ENCODE peak calls at places on chromosomes 3 and 15, in ten cellular contexts. B is heart left ventricle; P is neural progenitor cell; L is sigmoid colon; Q is neuronal stem cell; C is endothelial cell; N is hypothalamus; Z is memory B cell; V is stimulated activated naive CD4-positive, alpha-beta T cell; H is HTR-8/SVneo. I is an unnamed sample.

GRCh38 chr15:77107531-77108355 is 36.8 kb upstream of the TSPAN3 start:
- DNase-seq in B (peak; percentile 43), P (peak; percentile 83), L (peak; percentile 72), Q (peak; percentile 53), C (peak; percentile 57), N (peak; percentile 41), Z (peak; percentile 22), V (peak; percentile 15), H (peak; percentile 72), I (peak; percentile 24)

GRCh38 chr3:100159564-100160153 is 45.4 kb upstream of the FILIP1L start:
- DNase-seq in B (no peak), P (no peak), L (no peak), Q (no peak), C (no peak), N (no peak), Z (no peak), V (no peak), H (peak; percentile 51), I (no peak)

GRCh38 chr3:126341755-126342150 is 15.5 kb downstream of the KLF15 start:
- DNase-seq in B (peak; percentile 8), P (no peak), L (no peak), Q (no peak), C (no peak), N (no peak), Z (no peak), V (no peak), H (no peak), I (no peak)

GRCh38 chr3:112293368-112294321 is at the start of gene SLC9C1:
- DNase-seq in B (peak; percentile 43), P (peak; percentile 74), L (no peak), Q (peak; percentile 56), C (peak; percentile 48), N (no peak), Z (peak; percentile 49), V (peak; percentile 50), H (peak; percentile 45), I (peak; percentile 51)

GRCh38 chr3:101038880-101039279 is 45.7 kb upstream of the ABI3BP start:
- DNase-seq in B (no peak), P (no peak), L (no peak), Q (no peak), C (no peak), N (no peak), Z (no peak), V (no peak), H (no peak), I (no peak)

GRCh38 chr3:52341123-52341522 is 25.0 kb downstream of the DNAH1 start:
- DNase-seq in B (no peak), P (no peak), L (no peak), Q (no peak), C (no peak), N (no peak), Z (no peak), V (no peak), H (no peak), I (no peak)

GRCh38 chr3:79012530-79012913 is 755.3 kb downstream of the ROBO1 start:
- DNase-seq in B (no peak), P (no peak), L (no peak), Q (no peak), C (no peak), N (no peak), Z (no peak), V (no peak), H (no peak), I (no peak)

GRCh38 chr3:172002512-172003078 is 36.8 kb upstream of the FNDC3B start:
- DNase-seq in B (no peak), P (no peak), L (no peak), Q (no peak), C (no peak), N (no peak), Z (no peak), V (no peak), H (no peak), I (no peak)

GRCh38 chr15:101242999-101243336 is 8.9 kb downstream of the CHSY1 start:
- DNase-seq in B (no peak), P (peak; percentile 82), L (no peak), Q (no peak), C (no peak), N (no peak), Z (no peak), V (no peak), H (no peak), I (no peak)

GRCh38 chr15:91942676-91943417 is 89.3 kb downstream of the SLCO3A1 start:
- DNase-seq in B (peak; percentile 81), P (no peak), L (peak; percentile 94), Q (no peak), C (no peak), N (no peak), Z (no peak), V (no peak), H (peak; percentile 45), I (peak; percentile 43)

GRCh38 chr3:100802126-100802525 is 92.8 kb downstream of the TFG start:
- DNase-seq in B (no peak), P (no peak), L (no peak), Q (no peak), C (no peak), N (no peak), Z (no peak), V (no peak), H (no peak), I (no peak)

GRCh38 chr3:99686955-99687612 is 48.7 kb downstream of the COL8A1 start:
- DNase-seq in B (peak; percentile 48), P (peak; percentile 69), L (peak; percentile 72), Q (peak; percentile 57), C (peak; percentile 76), N (peak; percentile 13), Z (no peak), V (no peak), H (peak; percentile 50), I (peak; percentile 69)

GRCh38 chr3:61645148-61645547 is 83.8 kb downstream of the PTPRG start:
- DNase-seq in B (no peak), P (no peak), L (no peak), Q (no peak), C (no peak), N (no peak), Z (no peak), V (no peak), H (no peak), I (no peak)

GRCh38 chr15:40894689-40895308 is 549 bp downstream of the VPS18 start:
- DNase-seq in B (no peak), P (peak; percentile 85), L (peak; percentile 78), Q (peak; percentile 50), C (peak; percentile 67), N (no peak), Z (peak; percentile 60), V (peak; percentile 74), H (peak; percentile 53), I (peak; percentile 36)

GRCh38 chr3:99425930-99426329 is 212.5 kb upstream of the COL8A1 start:
- DNase-seq in B (no peak), P (no peak), L (no peak), Q (no peak), C (no peak), N (no peak), Z (no peak), V (no peak), H (no peak), I (no peak)

GRCh38 chr3:15905041-15905440 is 107.3 kb upstream of the ANKRD28 start:
- DNase-seq in B (no peak), P (no peak), L (no peak), Q (no peak), C (no peak), N (no peak), Z (no peak), V (no peak), H (no peak), I (no peak)

GRCh38 chr15:63371297-63371918 is 10.2 kb downstream of the CA12 start:
- DNase-seq in B (no peak), P (no peak), L (peak; percentile 62), Q (no peak), C (no peak), N (no peak), Z (no peak), V (no peak), H (no peak), I (no peak)

GRCh38 chr3:163508212-163508611 is 1570.1 kb downstream of the SI start:
- DNase-seq in B (no peak), P (no peak), L (no peak), Q (no peak), C (no peak), N (no peak), Z (no peak), V (no peak), H (no peak), I (no peak)

GRCh38 chr3:128068156-128068620 is 16.0 kb downstream of the SEC61A1 start:
- DNase-seq in B (no peak), P (peak; percentile 74), L (no peak), Q (peak; percentile 50), C (peak; percentile 67), N (no peak), Z (peak; percentile 46), V (peak; percentile 31), H (peak; percentile 39), I (peak; percentile 58)

GRCh38 chr15:25715536-25716413 is 147.4 kb downstream of the ATP10A start:
- DNase-seq in B (no peak), P (no peak), L (peak; percentile 47), Q (no peak), C (no peak), N (no peak), Z (no peak), V (no peak), H (no peak), I (no peak)

GRCh38 chr3:196712514-196713413 is 587 bp downstream of the PIGX start:
- DNase-seq in B (peak; percentile 80), P (peak; percentile 84), L (peak; percentile 78), Q (no peak), C (no peak), N (peak; percentile 54), Z (no peak), V (peak; percentile 66), H (no peak), I (peak; percentile 8)

GRCh38 chr3:151675858-151676615 is 57.7 kb upstream of the AADACL2 start:
- DNase-seq in B (no peak), P (no peak), L (no peak), Q (no peak), C (no peak), N (no peak), Z (no peak), V (no peak), H (no peak), I (no peak)

I was measured in NCI-H460.